ENCODE peak calls at places on chromosomes 12 and 14, in six cellular contexts. One of them, this sample, is unnamed.

GRCh38 chr14:73238262-73238852 is 1.1 kb downstream of the PAPLN start:
- DNase-seq in LoVo: peak; percentile 43
- DNase-seq in OCI-M1: no peak
- DNase-seq in activated T-helper 1 cell treated with anti-CD3 and anti-CD28 coated beads, Interleukin-12 subunit alpha, Interleukin-12 subunit beta, Interleukin-2, Interleukin-4 antibody, amounts not matched to agents 30 ng/mL and 10 ng/mL and 1 ng/mL, durations not matched to agents 14 hours and 24 hours and 36 hours: no peak
- DNase-seq in stimulated activated CD8-positive, alpha-beta memory T cell treated with anti-CD3 and anti-CD28 coated beads, Interleukin-15, amount 100 ng/mL, for 1 hour: no peak
- DNase-seq in fibroblast of mammary gland: peak; percentile 82
- DNase-seq in this sample: peak; percentile 28

GRCh38 chr14:26596722-26597030 is 1.2 kb downstream of the NOVA1 start:
- DNase-seq in LoVo: no peak
- DNase-seq in OCI-M1: no peak
- DNase-seq in activated T-helper 1 cell treated with anti-CD3 and anti-CD28 coated beads, Interleukin-12 subunit alpha, Interleukin-12 subunit beta, Interleukin-2, Interleukin-4 antibody, amounts not matched to agents 30 ng/mL and 10 ng/mL and 1 ng/mL, durations not matched to agents 14 hours and 24 hours and 36 hours: no peak
- DNase-seq in stimulated activated CD8-positive, alpha-beta memory T cell treated with anti-CD3 and anti-CD28 coated beads, Interleukin-15, amount 100 ng/mL, for 1 hour: no peak
- DNase-seq in fibroblast of mammary gland: peak; percentile 45
- DNase-seq in this sample: no peak

GRCh38 chr14:54693761-54694160 is 126.8 kb downstream of the SAMD4A start:
- DNase-seq in LoVo: no peak
- DNase-seq in OCI-M1: no peak
- DNase-seq in activated T-helper 1 cell treated with anti-CD3 and anti-CD28 coated beads, Interleukin-12 subunit alpha, Interleukin-12 subunit beta, Interleukin-2, Interleukin-4 antibody, amounts not matched to agents 30 ng/mL and 10 ng/mL and 1 ng/mL, durations not matched to agents 14 hours and 24 hours and 36 hours: no peak
- DNase-seq in stimulated activated CD8-positive, alpha-beta memory T cell treated with anti-CD3 and anti-CD28 coated beads, Interleukin-15, amount 100 ng/mL, for 1 hour: no peak
- DNase-seq in fibroblast of mammary gland: no peak
- DNase-seq in this sample: no peak

GRCh38 chr12:124565071-124565491 is 2.3 kb downstream of the NCOR2 start:
- DNase-seq in LoVo: no peak
- DNase-seq in OCI-M1: no peak
- DNase-seq in activated T-helper 1 cell treated with anti-CD3 and anti-CD28 coated beads, Interleukin-12 subunit alpha, Interleukin-12 subunit beta, Interleukin-2, Interleukin-4 antibody, amounts not matched to agents 30 ng/mL and 10 ng/mL and 1 ng/mL, durations not matched to agents 14 hours and 24 hours and 36 hours: no peak
- DNase-seq in stimulated activated CD8-positive, alpha-beta memory T cell treated with anti-CD3 and anti-CD28 coated beads, Interleukin-15, amount 100 ng/mL, for 1 hour: no peak
- DNase-seq in fibroblast of mammary gland: peak; percentile 31
- DNase-seq in this sample: peak; percentile 33

GRCh38 chr14:100072783-100073346 is 7.6 kb downstream of the EVL start:
- DNase-seq in LoVo: no peak
- DNase-seq in OCI-M1: peak; percentile 69
- DNase-seq in activated T-helper 1 cell treated with anti-CD3 and anti-CD28 coated beads, Interleukin-12 subunit alpha, Interleukin-12 subunit beta, Interleukin-2, Interleukin-4 antibody, amounts not matched to agents 30 ng/mL and 10 ng/mL and 1 ng/mL, durations not matched to agents 14 hours and 24 hours and 36 hours: no peak
- DNase-seq in stimulated activated CD8-positive, alpha-beta memory T cell treated with anti-CD3 and anti-CD28 coated beads, Interleukin-15, amount 100 ng/mL, for 1 hour: no peak
- DNase-seq in fibroblast of mammary gland: no peak
- DNase-seq in this sample: peak; percentile 71

GRCh38 chr14:59075503-59075902 is 113.0 kb upstream of the DAAM1 start:
- DNase-seq in LoVo: no peak
- DNase-seq in OCI-M1: no peak
- DNase-seq in activated T-helper 1 cell treated with anti-CD3 and anti-CD28 coated beads, Interleukin-12 subunit alpha, Interleukin-12 subunit beta, Interleukin-2, Interleukin-4 antibody, amounts not matched to agents 30 ng/mL and 10 ng/mL and 1 ng/mL, durations not matched to agents 14 hours and 24 hours and 36 hours: no peak
- DNase-seq in stimulated activated CD8-positive, alpha-beta memory T cell treated with anti-CD3 and anti-CD28 coated beads, Interleukin-15, amount 100 ng/mL, for 1 hour: no peak
- DNase-seq in fibroblast of mammary gland: no peak
- DNase-seq in this sample: no peak

GRCh38 chr12:132362966-132363660 is 33.7 kb upstream of the GALNT9 start:
- DNase-seq in LoVo: no peak
- DNase-seq in OCI-M1: no peak
- DNase-seq in activated T-helper 1 cell treated with anti-CD3 and anti-CD28 coated beads, Interleukin-12 subunit alpha, Interleukin-12 subunit beta, Interleukin-2, Interleukin-4 antibody, amounts not matched to agents 30 ng/mL and 10 ng/mL and 1 ng/mL, durations not matched to agents 14 hours and 24 hours and 36 hours: no peak
- DNase-seq in stimulated activated CD8-positive, alpha-beta memory T cell treated with anti-CD3 and anti-CD28 coated beads, Interleukin-15, amount 100 ng/mL, for 1 hour: no peak
- DNase-seq in fibroblast of mammary gland: no peak
- DNase-seq in this sample: no peak

GRCh38 chr12:2054091-2055018 is 1.6 kb downstream of the CACNA1C start:
- DNase-seq in LoVo: no peak
- DNase-seq in OCI-M1: no peak
- DNase-seq in activated T-helper 1 cell treated with anti-CD3 and anti-CD28 coated beads, Interleukin-12 subunit alpha, Interleukin-12 subunit beta, Interleukin-2, Interleukin-4 antibody, amounts not matched to agents 30 ng/mL and 10 ng/mL and 1 ng/mL, durations not matched to agents 14 hours and 24 hours and 36 hours: no peak
- DNase-seq in stimulated activated CD8-positive, alpha-beta memory T cell treated with anti-CD3 and anti-CD28 coated beads, Interleukin-15, amount 100 ng/mL, for 1 hour: no peak
- DNase-seq in fibroblast of mammary gland: no peak
- DNase-seq in this sample: no peak

GRCh38 chr14:104542871-104543830 is 36.4 kb upstream of the C14orf180 start:
- DNase-seq in LoVo: no peak
- DNase-seq in OCI-M1: no peak
- DNase-seq in activated T-helper 1 cell treated with anti-CD3 and anti-CD28 coated beads, Interleukin-12 subunit alpha, Interleukin-12 subunit beta, Interleukin-2, Interleukin-4 antibody, amounts not matched to agents 30 ng/mL and 10 ng/mL and 1 ng/mL, durations not matched to agents 14 hours and 24 hours and 36 hours: no peak
- DNase-seq in stimulated activated CD8-positive, alpha-beta memory T cell treated with anti-CD3 and anti-CD28 coated beads, Interleukin-15, amount 100 ng/mL, for 1 hour: no peak
- DNase-seq in fibroblast of mammary gland: no peak
- DNase-seq in this sample: no peak

GRCh38 chr14:50971122-50971781 is 27.0 kb upstream of the PYGL start:
- DNase-seq in LoVo: no peak
- DNase-seq in OCI-M1: no peak
- DNase-seq in activated T-helper 1 cell treated with anti-CD3 and anti-CD28 coated beads, Interleukin-12 subunit alpha, Interleukin-12 subunit beta, Interleukin-2, Interleukin-4 antibody, amounts not matched to agents 30 ng/mL and 10 ng/mL and 1 ng/mL, durations not matched to agents 14 hours and 24 hours and 36 hours: no peak
- DNase-seq in stimulated activated CD8-positive, alpha-beta memory T cell treated with anti-CD3 and anti-CD28 coated beads, Interleukin-15, amount 100 ng/mL, for 1 hour: no peak
- DNase-seq in fibroblast of mammary gland: no peak
- DNase-seq in this sample: no peak

GRCh38 chr12:46886541-46887041 is 60.8 kb upstream of the SLC38A4 start:
- DNase-seq in LoVo: no peak
- DNase-seq in OCI-M1: no peak
- DNase-seq in activated T-helper 1 cell treated with anti-CD3 and anti-CD28 coated beads, Interleukin-12 subunit alpha, Interleukin-12 subunit beta, Interleukin-2, Interleukin-4 antibody, amounts not matched to agents 30 ng/mL and 10 ng/mL and 1 ng/mL, durations not matched to agents 14 hours and 24 hours and 36 hours: no peak
- DNase-seq in stimulated activated CD8-positive, alpha-beta memory T cell treated with anti-CD3 and anti-CD28 coated beads, Interleukin-15, amount 100 ng/mL, for 1 hour: no peak
- DNase-seq in fibroblast of mammary gland: peak; percentile 40
- DNase-seq in this sample: no peak

GRCh38 chr12:131587565-131587964 is 123.3 kb upstream of the SFSWAP start:
- DNase-seq in LoVo: no peak
- DNase-seq in OCI-M1: no peak
- DNase-seq in activated T-helper 1 cell treated with anti-CD3 and anti-CD28 coated beads, Interleukin-12 subunit alpha, Interleukin-12 subunit beta, Interleukin-2, Interleukin-4 antibody, amounts not matched to agents 30 ng/mL and 10 ng/mL and 1 ng/mL, durations not matched to agents 14 hours and 24 hours and 36 hours: no peak
- DNase-seq in stimulated activated CD8-positive, alpha-beta memory T cell treated with anti-CD3 and anti-CD28 coated beads, Interleukin-15, amount 100 ng/mL, for 1 hour: no peak
- DNase-seq in fibroblast of mammary gland: no peak
- DNase-seq in this sample: no peak

GRCh38 chr12:2047752-2048151 is 5.0 kb upstream of the CACNA1C start:
- DNase-seq in LoVo: no peak
- DNase-seq in OCI-M1: no peak
- DNase-seq in activated T-helper 1 cell treated with anti-CD3 and anti-CD28 coated beads, Interleukin-12 subunit alpha, Interleukin-12 subunit beta, Interleukin-2, Interleukin-4 antibody, amounts not matched to agents 30 ng/mL and 10 ng/mL and 1 ng/mL, durations not matched to agents 14 hours and 24 hours and 36 hours: no peak
- DNase-seq in stimulated activated CD8-positive, alpha-beta memory T cell treated with anti-CD3 and anti-CD28 coated beads, Interleukin-15, amount 100 ng/mL, for 1 hour: no peak
- DNase-seq in fibroblast of mammary gland: no peak
- DNase-seq in this sample: no peak

GRCh38 chr14:91830777-91831176 is 36.6 kb downstream of the TC2N start:
- DNase-seq in LoVo: peak; percentile 41
- DNase-seq in OCI-M1: no peak
- DNase-seq in activated T-helper 1 cell treated with anti-CD3 and anti-CD28 coated beads, Interleukin-12 subunit alpha, Interleukin-12 subunit beta, Interleukin-2, Interleukin-4 antibody, amounts not matched to agents 30 ng/mL and 10 ng/mL and 1 ng/mL, durations not matched to agents 14 hours and 24 hours and 36 hours: no peak
- DNase-seq in stimulated activated CD8-positive, alpha-beta memory T cell treated with anti-CD3 and anti-CD28 coated beads, Interleukin-15, amount 100 ng/mL, for 1 hour: no peak
- DNase-seq in fibroblast of mammary gland: no peak
- DNase-seq in this sample: peak; percentile 42

GRCh38 chr12:127363392-127363791 is 903.6 kb upstream of the TMEM132C start:
- DNase-seq in LoVo: no peak
- DNase-seq in OCI-M1: peak; percentile 78
- DNase-seq in activated T-helper 1 cell treated with anti-CD3 and anti-CD28 coated beads, Interleukin-12 subunit alpha, Interleukin-12 subunit beta, Interleukin-2, Interleukin-4 antibody, amounts not matched to agents 30 ng/mL and 10 ng/mL and 1 ng/mL, durations not matched to agents 14 hours and 24 hours and 36 hours: no peak
- DNase-seq in stimulated activated CD8-positive, alpha-beta memory T cell treated with anti-CD3 and anti-CD28 coated beads, Interleukin-15, amount 100 ng/mL, for 1 hour: no peak
- DNase-seq in fibroblast of mammary gland: peak; percentile 35
- DNase-seq in this sample: no peak

GRCh38 chr14:60002819-60003492 is 83.0 kb downstream of the LRRC9 start:
- DNase-seq in LoVo: no peak
- DNase-seq in OCI-M1: no peak
- DNase-seq in activated T-helper 1 cell treated with anti-CD3 and anti-CD28 coated beads, Interleukin-12 subunit alpha, Interleukin-12 subunit beta, Interleukin-2, Interleukin-4 antibody, amounts not matched to agents 30 ng/mL and 10 ng/mL and 1 ng/mL, durations not matched to agents 14 hours and 24 hours and 36 hours: no peak
- DNase-seq in stimulated activated CD8-positive, alpha-beta memory T cell treated with anti-CD3 and anti-CD28 coated beads, Interleukin-15, amount 100 ng/mL, for 1 hour: no peak
- DNase-seq in fibroblast of mammary gland: no peak
- DNase-seq in this sample: no peak

GRCh38 chr14:80850197-80850814 is 91.2 kb downstream of the CEP128 start:
- DNase-seq in LoVo: peak; percentile 23
- DNase-seq in OCI-M1: peak; percentile 66
- DNase-seq in activated T-helper 1 cell treated with anti-CD3 and anti-CD28 coated beads, Interleukin-12 subunit alpha, Interleukin-12 subunit beta, Interleukin-2, Interleukin-4 antibody, amounts not matched to agents 30 ng/mL and 10 ng/mL and 1 ng/mL, durations not matched to agents 14 hours and 24 hours and 36 hours: no peak
- DNase-seq in stimulated activated CD8-positive, alpha-beta memory T cell treated with anti-CD3 and anti-CD28 coated beads, Interleukin-15, amount 100 ng/mL, for 1 hour: no peak
- DNase-seq in fibroblast of mammary gland: peak; percentile 67
- DNase-seq in this sample: no peak

GRCh38 chr12:29782821-29783772 is 645 bp downstream of the TMTC1 start:
- DNase-seq in LoVo: no peak
- DNase-seq in OCI-M1: no peak
- DNase-seq in activated T-helper 1 cell treated with anti-CD3 and anti-CD28 coated beads, Interleukin-12 subunit alpha, Interleukin-12 subunit beta, Interleukin-2, Interleukin-4 antibody, amounts not matched to agents 30 ng/mL and 10 ng/mL and 1 ng/mL, durations not matched to agents 14 hours and 24 hours and 36 hours: no peak
- DNase-seq in stimulated activated CD8-positive, alpha-beta memory T cell treated with anti-CD3 and anti-CD28 coated beads, Interleukin-15, amount 100 ng/mL, for 1 hour: no peak
- DNase-seq in fibroblast of mammary gland: peak; percentile 35
- DNase-seq in this sample: no peak

GRCh38 chr12:107884769-107885694 is 110.5 kb downstream of the ASCL4 start:
- DNase-seq in LoVo: peak; percentile 71
- DNase-seq in OCI-M1: peak; percentile 74
- DNase-seq in activated T-helper 1 cell treated with anti-CD3 and anti-CD28 coated beads, Interleukin-12 subunit alpha, Interleukin-12 subunit beta, Interleukin-2, Interleukin-4 antibody, amounts not matched to agents 30 ng/mL and 10 ng/mL and 1 ng/mL, durations not matched to agents 14 hours and 24 hours and 36 hours: peak; percentile 10
- DNase-seq in stimulated activated CD8-positive, alpha-beta memory T cell treated with anti-CD3 and anti-CD28 coated beads, Interleukin-15, amount 100 ng/mL, for 1 hour: no peak
- DNase-seq in fibroblast of mammary gland: peak; percentile 54
- DNase-seq in this sample: peak; percentile 35

GRCh38 chr14:92105845-92106094 is 612 bp downstream of the ATXN3 start:
- DNase-seq in LoVo: peak; percentile 47
- DNase-seq in OCI-M1: peak; percentile 70
- DNase-seq in activated T-helper 1 cell treated with anti-CD3 and anti-CD28 coated beads, Interleukin-12 subunit alpha, Interleukin-12 subunit beta, Interleukin-2, Interleukin-4 antibody, amounts not matched to agents 30 ng/mL and 10 ng/mL and 1 ng/mL, durations not matched to agents 14 hours and 24 hours and 36 hours: peak; percentile 11
- DNase-seq in stimulated activated CD8-positive, alpha-beta memory T cell treated with anti-CD3 and anti-CD28 coated beads, Interleukin-15, amount 100 ng/mL, for 1 hour: no peak
- DNase-seq in fibroblast of mammary gland: no peak
- DNase-seq in this sample: peak; percentile 29

GRCh38 chr14:19947413-19948090 is 16.8 kb downstream of the OR4K1 start:
- DNase-seq in LoVo: no peak
- DNase-seq in OCI-M1: peak; percentile 65
- DNase-seq in activated T-helper 1 cell treated with anti-CD3 and anti-CD28 coated beads, Interleukin-12 subunit alpha, Interleukin-12 subunit beta, Interleukin-2, Interleukin-4 antibody, amounts not matched to agents 30 ng/mL and 10 ng/mL and 1 ng/mL, durations not matched to agents 14 hours and 24 hours and 36 hours: no peak
- DNase-seq in stimulated activated CD8-positive, alpha-beta memory T cell treated with anti-CD3 and anti-CD28 coated beads, Interleukin-15, amount 100 ng/mL, for 1 hour: no peak
- DNase-seq in fibroblast of mammary gland: no peak
- DNase-seq in this sample: no peak

GRCh38 chr12:6632026-6632978 is 3.5 kb downstream of the LPAR5 start:
- DNase-seq in LoVo: no peak
- DNase-seq in OCI-M1: no peak
- DNase-seq in activated T-helper 1 cell treated with anti-CD3 and anti-CD28 coated beads, Interleukin-12 subunit alpha, Interleukin-12 subunit beta, Interleukin-2, Interleukin-4 antibody, amounts not matched to agents 30 ng/mL and 10 ng/mL and 1 ng/mL, durations not matched to agents 14 hours and 24 hours and 36 hours: peak; percentile 46
- DNase-seq in stimulated activated CD8-positive, alpha-beta memory T cell treated with anti-CD3 and anti-CD28 coated beads, Interleukin-15, amount 100 ng/mL, for 1 hour: no peak
- DNase-seq in fibroblast of mammary gland: no peak
- DNase-seq in this sample: no peak

GRCh38 chr12:80262372-80263170 is 163.2 kb downstream of the OTOGL start:
- DNase-seq in LoVo: no peak
- DNase-seq in OCI-M1: no peak
- DNase-seq in activated T-helper 1 cell treated with anti-CD3 and anti-CD28 coated beads, Interleukin-12 subunit alpha, Interleukin-12 subunit beta, Interleukin-2, Interleukin-4 antibody, amounts not matched to agents 30 ng/mL and 10 ng/mL and 1 ng/mL, durations not matched to agents 14 hours and 24 hours and 36 hours: no peak
- DNase-seq in stimulated activated CD8-positive, alpha-beta memory T cell treated with anti-CD3 and anti-CD28 coated beads, Interleukin-15, amount 100 ng/mL, for 1 hour: no peak
- DNase-seq in fibroblast of mammary gland: peak; percentile 54
- DNase-seq in this sample: no peak

GRCh38 chr14:65462411-65462810 is 49.9 kb downstream of the FUT8 start:
- DNase-seq in LoVo: no peak
- DNase-seq in OCI-M1: peak; percentile 69
- DNase-seq in activated T-helper 1 cell treated with anti-CD3 and anti-CD28 coated beads, Interleukin-12 subunit alpha, Interleukin-12 subunit beta, Interleukin-2, Interleukin-4 antibody, amounts not matched to agents 30 ng/mL and 10 ng/mL and 1 ng/mL, durations not matched to agents 14 hours and 24 hours and 36 hours: no peak
- DNase-seq in stimulated activated CD8-positive, alpha-beta memory T cell treated with anti-CD3 and anti-CD28 coated beads, Interleukin-15, amount 100 ng/mL, for 1 hour: no peak
- DNase-seq in fibroblast of mammary gland: peak; percentile 51
- DNase-seq in this sample: no peak

This sample was measured in activated CD4-positive, alpha-beta T cell treated with anti-CD3 and anti-CD28 coated beads, Interleukin-2, amount 50 U/mL, for 48 hours.